ENCODE peak calls at places on chromosomes 2 and 18, in eight cellular contexts. X, V, T, O, K, P, E and H are unnamed samples.

GRCh38 chr2:78780321-78780720 is 245.2 kb upstream of the REG3G start:
- DNase-seq in V (no peak), E (no peak), K (no peak), T (no peak), X (no peak), P (no peak), O (no peak), H (no peak)

GRCh38 chr2:221640686-221641085 is 68.6 kb upstream of the EPHA4 start:
- DNase-seq in X (no peak), T (no peak), E (no peak), V (no peak), O (no peak), K (no peak), P (no peak), H (no peak)

GRCh38 chr2:203900298-203900697 is 32.7 kb downstream of the CTLA4 start:
- DNase-seq in X (no peak), O (no peak), V (no peak), K (no peak), P (no peak), E (no peak), T (no peak), H (no peak)

GRCh38 chr2:239308696-239309397 is 92.0 kb downstream of the HDAC4 start:
- DNase-seq in P (peak), E (no peak), V (peak), K (peak), T (no peak), O (peak), X (no peak), H (peak)

GRCh38 chr2:201471732-201472395 is 20.3 kb downstream of the STRADB start:
- DNase-seq in X (no peak), T (no peak), E (no peak), K (peak), P (no peak), O (no peak), V (no peak), H (no peak)

GRCh38 chr2:86068098-86069047 is 37.3 kb downstream of the POLR1A start:
- DNase-seq in O (no peak), X (no peak), K (no peak), T (no peak), E (peak), V (no peak), P (no peak), H (no peak)

GRCh38 chr2:154623819-154624218 is 74.7 kb upstream of the KCNJ3 start:
- DNase-seq in X (peak), K (peak), P (peak), E (peak), V (no peak), O (peak), T (peak), H (no peak)

GRCh38 chr2:238471-239268 is 25.2 kb downstream of the SH3YL1 start:
- DNase-seq in V (no peak), E (no peak), X (no peak), T (no peak), K (no peak), P (no peak), O (no peak), H (no peak)

GRCh38 chr2:184137955-184138354 is 460.4 kb upstream of the ZNF804A start:
- DNase-seq in E (no peak), V (no peak), T (no peak), P (no peak), K (no peak), X (no peak), O (no peak), H (no peak)

GRCh38 chr2:131104487-131105155 is 515 bp upstream of the PLEKHB2 start:
- DNase-seq in K (peak), V (peak), X (peak), E (peak), P (peak), O (peak), T (no peak), H (no peak)

GRCh38 chr2:120238728-120239487 is 13.7 kb upstream of the RALB start:
- DNase-seq in X (peak), P (peak), K (peak), E (no peak), V (peak), O (no peak), T (no peak), H (no peak)

GRCh38 chr2:69188174-69188900 is 175.4 kb downstream of the ANTXR1 start:
- DNase-seq in T (no peak), P (no peak), E (no peak), V (no peak), O (peak), K (no peak), X (no peak), H (no peak)

GRCh38 chr2:233857511-233858118 is 3.3 kb upstream of the HJURP start:
- DNase-seq in V (peak), T (no peak), P (peak), E (no peak), O (peak), X (no peak), K (peak), H (no peak)

GRCh38 chr2:236691799-236692167 is 122.2 kb downstream of the ACKR3 start:
- DNase-seq in K (no peak), X (no peak), P (no peak), T (no peak), O (no peak), E (no peak), V (no peak), H (no peak)

GRCh38 chr2:121197369-121198091 is 87.5 kb downstream of the TFCP2L1 start:
- DNase-seq in T (no peak), O (no peak), X (no peak), E (no peak), K (peak), P (peak), V (peak), H (no peak)

GRCh38 chr2:64211471-64211870 is 67.3 kb upstream of the PELI1 start:
- DNase-seq in V (no peak), P (no peak), O (no peak), T (no peak), K (no peak), X (no peak), E (no peak), H (no peak)

GRCh38 chr2:158923641-158924040 is 44.8 kb upstream of the TANC1 start:
- DNase-seq in T (no peak), O (no peak), V (no peak), E (no peak), K (no peak), X (no peak), P (no peak), H (no peak)

GRCh38 chr18:58590231-58590630 is 38.7 kb downstream of the ALPK2 start:
- DNase-seq in K (peak), E (no peak), P (no peak), O (peak), V (no peak), X (no peak), T (no peak), H (no peak)

GRCh38 chr2:43331428-43331827 is 105.0 kb upstream of the ZFP36L2 start:
- DNase-seq in O (peak), T (no peak), X (no peak), E (no peak), V (no peak), K (peak), P (no peak), H (no peak)

GRCh38 chr2:8840475-8841091 is 3.2 kb upstream of the KIDINS220 start:
- DNase-seq in O (no peak), V (no peak), K (no peak), P (no peak), T (no peak), X (no peak), E (no peak), H (no peak)

GRCh38 chr2:226282151-226282550 is 517.5 kb downstream of the IRS1 start:
- DNase-seq in P (no peak), V (no peak), X (no peak), K (no peak), O (no peak), E (no peak), T (no peak), H (no peak)

GRCh38 chr18:43559507-43559906 is 282.2 kb upstream of the SYT4 start:
- DNase-seq in O (no peak), X (no peak), K (no peak), E (no peak), T (no peak), V (no peak), P (no peak), H (no peak)

DNA sequence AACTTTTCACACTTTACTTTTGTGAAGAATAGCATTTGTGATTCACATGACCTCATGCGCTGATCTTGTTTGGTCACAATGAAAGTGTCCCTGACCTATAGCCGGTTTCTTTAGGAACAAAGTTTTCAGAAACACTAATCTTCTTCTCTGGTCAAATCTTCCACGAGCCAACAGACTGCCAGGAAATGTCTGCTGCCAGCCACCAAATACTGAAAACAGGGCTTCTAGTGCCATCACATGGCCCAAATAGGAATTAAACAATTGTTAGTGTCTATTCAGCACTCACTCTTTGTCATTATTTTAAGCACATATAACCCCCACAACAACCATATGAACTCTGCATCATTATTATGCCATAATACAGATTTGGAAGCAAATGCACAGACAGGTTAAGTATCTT is 286.5 kb upstream of the SYT4 start:
- DNase-seq in T (no peak), P (peak), O (peak), X (no peak), K (peak), V (peak), E (peak), H (no peak)
- TF ChIP-seq CTCF in T (peak), P (peak), O (peak), X (no peak), K (peak), V (peak), E (no peak), H (peak)

GRCh38 chr2:190410171-190410570 is 2.0 kb downstream of the MFSD6 start:
- DNase-seq in X (no peak), E (no peak), V (no peak), K (no peak), T (no peak), P (no peak), O (no peak), H (no peak)

GRCh38 chr2:190407246-190407661 is 901 bp upstream of the MFSD6 start:
- DNase-seq in P (no peak), O (no peak), E (no peak), K (no peak), T (no peak), V (no peak), X (no peak), H (no peak)

GRCh38 chr2:190409616-190410015 is 1.5 kb downstream of the MFSD6 start:
- DNase-seq in V (no peak), O (no peak), X (no peak), T (no peak), P (no peak), K (no peak), E (no peak), H (no peak)

GRCh38 chr2:190407662-190408537 is at the start of gene MFSD6:
- DNase-seq in E (peak), X (no peak), O (peak), T (peak), K (no peak), V (peak), P (peak), H (peak)

DNA sequence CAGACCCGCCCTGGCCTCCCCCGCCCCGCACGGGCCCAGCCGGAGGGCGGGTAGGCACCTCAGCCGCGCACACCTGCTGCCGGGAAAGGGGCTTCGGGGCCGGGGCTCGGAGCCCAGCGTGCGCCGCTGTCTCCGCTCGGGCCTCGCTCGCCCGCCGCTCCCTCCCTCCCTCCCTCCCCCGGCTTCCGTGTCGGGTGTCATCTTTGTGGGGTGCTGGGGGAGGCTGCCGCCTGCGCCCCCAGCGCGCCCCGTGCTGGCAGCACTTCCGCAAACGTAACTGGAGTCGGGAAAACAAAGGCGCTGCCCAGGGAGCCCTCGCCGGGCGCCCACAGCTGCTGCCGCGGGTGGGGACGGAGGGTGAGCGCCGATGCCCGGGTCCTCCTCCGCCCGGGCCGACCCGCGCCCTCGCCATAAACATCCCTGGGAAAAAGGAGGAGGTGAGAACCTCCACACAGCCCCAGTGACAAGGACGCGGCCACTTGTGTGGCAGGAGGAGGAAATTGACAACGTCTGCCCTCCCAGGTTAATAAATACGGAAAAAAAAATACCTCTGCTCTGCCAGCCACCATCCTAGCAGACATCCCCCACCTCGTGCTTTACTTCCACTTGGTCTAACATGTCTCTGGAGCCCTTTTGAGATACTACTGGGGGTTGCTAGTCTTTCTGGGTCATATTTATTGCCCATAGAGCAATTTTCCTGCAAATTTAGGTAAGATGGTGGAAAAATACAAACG is 550 bp downstream of the MFSD6 start:
- DNase-seq in X (peak), K (no peak), O (peak), V (peak), P (peak), E (peak), T (peak), H (no peak)
- TF ChIP-seq CTCF in X (no peak), K (no peak), O (no peak), V (no peak), P (no peak), E (no peak), T (no peak), H (no peak)

GRCh38 chr2:75464348-75464946 is 96.3 kb downstream of the EVA1A start:
- DNase-seq in X (peak), K (peak), P (no peak), V (no peak), O (peak), T (no peak), E (no peak), H (no peak)
- TF ChIP-seq CTCF in X (peak), K (peak), P (no peak), V (peak), O (peak), T (peak), E (no peak), H (peak)

GRCh38 chr2:102737435-102737834 is 24.4 kb upstream of the TMEM182 start:
- DNase-seq in P (no peak), T (no peak), O (no peak), X (no peak), K (no peak), V (no peak), E (peak), H (no peak)

GRCh38 chr2:102735431-102736130 is 26.2 kb upstream of the TMEM182 start:
- DNase-seq in T (no peak), E (no peak), P (peak), X (no peak), V (peak), O (no peak), K (peak), H (no peak)

GRCh38 chr2:102736607-102737409 is 25.0 kb upstream of the TMEM182 start:
- DNase-seq in O (peak), X (peak), E (peak), K (peak), T (peak), V (peak), P (peak), H (peak)

GRCh38 chr2:102736174-102736606 is 25.6 kb upstream of the TMEM182 start:
- DNase-seq in P (peak), O (no peak), K (no peak), E (peak), V (peak), T (no peak), X (no peak), H (no peak)
- TF ChIP-seq CTCF in P (no peak), O (no peak), K (no peak), E (no peak), V (no peak), T (no peak), X (no peak), H (no peak)

GRCh38 chr2:161555826-161556225 is 68.4 kb upstream of the SLC4A10 start:
- DNase-seq in T (no peak), E (no peak), V (no peak), P (no peak), O (no peak), X (no peak), K (no peak), H (no peak)

GRCh38 chr2:161552015-161552414 is 72.2 kb upstream of the SLC4A10 start:
- DNase-seq in P (no peak), V (no peak), E (no peak), X (no peak), T (no peak), K (no peak), O (no peak), H (no peak)

GRCh38 chr2:161557538-161557937 is 66.7 kb upstream of the SLC4A10 start:
- DNase-seq in T (no peak), V (no peak), X (no peak), O (no peak), E (no peak), P (no peak), K (no peak), H (no peak)

GRCh38 chr2:161556440-161556839 is 67.8 kb upstream of the SLC4A10 start:
- DNase-seq in V (no peak), E (no peak), X (no peak), T (no peak), O (no peak), K (peak), P (no peak), H (no peak)
- TF ChIP-seq CTCF in V (no peak), E (no peak), X (peak), T (peak), O (no peak), K (no peak), P (no peak), H (no peak)

GRCh38 chr18:76256897-76257500 is 238.0 kb downstream of the ZNF516 start:
- DNase-seq in V (no peak), E (no peak), K (peak), P (no peak), O (peak), X (peak), T (no peak), H (no peak)
- TF ChIP-seq CTCF in V (peak), E (no peak), K (peak), P (no peak), O (peak), X (peak), T (peak), H (peak)

GRCh38 chr2:133599813-133600212 is 31.6 kb upstream of the NCKAP5 start:
- DNase-seq in V (no peak), T (no peak), K (no peak), X (no peak), E (no peak), O (no peak), P (no peak), H (no peak)
- TF ChIP-seq CTCF in V (no peak), T (no peak), K (no peak), X (no peak), E (no peak), O (no peak), P (no peak), H (no peak)

GRCh38 chr2:144711084-144711483 is 191.2 kb upstream of the ZEB2 start:
- DNase-seq in K (no peak), V (no peak), O (no peak), X (no peak), E (no peak), P (no peak), T (no peak), H (no peak)
- TF ChIP-seq CTCF in K (no peak), V (no peak), O (no peak), X (no peak), E (no peak), P (no peak), T (no peak), H (no peak)

GRCh38 chr2:22626621-22627020 is 758.4 kb upstream of the KLHL29 start:
- DNase-seq in P (no peak), X (no peak), K (no peak), V (no peak), O (peak), E (no peak), T (no peak), H (no peak)
- TF ChIP-seq CTCF in P (no peak), X (no peak), K (no peak), V (no peak), O (no peak), E (no peak), T (peak), H (peak)

DNA sequence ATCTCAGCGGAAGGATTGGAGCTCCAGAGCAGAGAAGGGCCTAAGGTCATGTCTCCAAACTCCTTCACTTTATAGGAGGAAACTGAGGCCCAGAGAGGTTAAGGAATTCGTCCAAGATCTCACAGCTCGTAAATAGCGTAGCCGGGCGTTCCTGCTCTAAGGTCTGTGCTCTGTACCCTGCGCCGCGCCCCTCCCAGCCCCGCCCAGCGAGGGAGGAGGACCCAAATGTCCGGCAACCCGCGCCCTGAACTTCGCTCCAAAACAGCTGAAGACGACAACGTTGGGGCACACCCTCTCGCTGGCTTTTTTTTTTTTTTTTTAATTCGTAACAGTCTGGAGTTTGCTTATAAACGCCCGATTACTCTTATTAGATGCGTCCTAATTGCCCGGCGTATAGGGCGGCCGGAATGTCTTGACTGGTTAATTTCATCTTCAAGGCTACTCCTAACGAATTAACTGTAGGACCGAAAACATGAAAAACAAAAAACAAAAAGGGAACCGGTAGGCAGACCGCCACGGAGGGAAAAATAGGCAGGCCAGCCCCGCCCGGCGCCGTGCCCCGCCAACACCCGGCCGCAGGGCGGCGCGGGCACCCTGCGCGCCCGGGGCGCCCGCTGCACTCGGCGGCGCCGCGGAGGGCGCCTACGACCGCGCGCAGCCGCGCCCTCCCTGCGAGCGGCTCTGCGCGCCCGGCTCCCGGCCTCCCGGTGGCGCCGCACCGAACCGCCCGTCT is 928 bp upstream of the FOSL2 start:
- DNase-seq in E (peak), K (peak), O (peak), P (peak), X (peak), T (peak), V (peak), H (no peak)
- TF ChIP-seq CTCF in E (peak), K (no peak), O (no peak), P (no peak), X (no peak), T (no peak), V (no peak), H (peak)